ENCODE peak calls at places on chromosomes 4 and X, in four cellular contexts. One of them, this sample, is unnamed.
A peak's percentile ranks its signal among the peaks of the same experiment; 100 is the strongest.

GRCh38 chr4:73727685-73728084 is 12.7 kb upstream of the CXCL8 start:
- DNase-seq in BE2C: no peak
- DNase-seq in Panc1: no peak
- DNase-seq in testis: no peak
- DNase-seq in this sample: no peak

GRCh38 chr4:89336818-89337395 is 29.3 kb upstream of the GPRIN3 start:
- DNase-seq in BE2C: no peak
- DNase-seq in Panc1: no peak
- DNase-seq in testis: no peak
- DNase-seq in this sample: no peak

GRCh38 chrX:18961686-18962085 is 22.2 kb downstream of the PHKA2 start:
- DNase-seq in BE2C: no peak
- DNase-seq in Panc1: no peak
- DNase-seq in testis: no peak
- DNase-seq in this sample: no peak

GRCh38 chrX:10900585-10901289 is 210.4 kb upstream of the HCCS start:
- DNase-seq in BE2C: no peak
- DNase-seq in Panc1: no peak
- DNase-seq in testis: no peak
- DNase-seq in this sample: no peak

GRCh38 chr4:12689457-12689856 is 794.7 kb downstream of the RAB28 start:
- DNase-seq in BE2C: no peak
- DNase-seq in Panc1: no peak
- DNase-seq in testis: no peak
- DNase-seq in this sample: no peak

GRCh38 chr4:8129785-8130184 is 28.8 kb downstream of the ABLIM2 start:
- DNase-seq in BE2C: no peak
- DNase-seq in Panc1: no peak
- DNase-seq in testis: no peak
- DNase-seq in this sample: no peak

GRCh38 chr4:180828455-180829018 is 1414.7 kb upstream of the TENM3 start:
- DNase-seq in BE2C: peak; percentile 65
- DNase-seq in Panc1: peak; percentile 35
- DNase-seq in testis: peak; percentile 65
- DNase-seq in this sample: peak; percentile 84

GRCh38 chr4:154467886-154468285 is 23.7 kb downstream of the DCHS2 start:
- DNase-seq in BE2C: no peak
- DNase-seq in Panc1: no peak
- DNase-seq in testis: no peak
- DNase-seq in this sample: no peak

GRCh38 chr4:26346203-26346620 is 25.4 kb downstream of the RBPJ start:
- DNase-seq in BE2C: peak; percentile 81
- DNase-seq in Panc1: no peak
- DNase-seq in testis: no peak
- DNase-seq in this sample: no peak

GRCh38 chr4:165716472-165716871 is 156.6 kb upstream of the TLL1 start:
- DNase-seq in BE2C: no peak
- DNase-seq in Panc1: no peak
- DNase-seq in testis: no peak
- DNase-seq in this sample: no peak

GRCh38 chr4:142703694-142704309 is 142.3 kb downstream of the INPP4B start:
- DNase-seq in BE2C: no peak
- DNase-seq in Panc1: no peak
- DNase-seq in testis: no peak
- DNase-seq in this sample: no peak

GRCh38 chr4:99467908-99468307 is 32.8 kb upstream of the ADH7 start:
- DNase-seq in BE2C: no peak
- DNase-seq in Panc1: no peak
- DNase-seq in testis: no peak
- DNase-seq in this sample: no peak

GRCh38 chrX:24987731-24988130 is 28.0 kb downstream of the ARX start:
- DNase-seq in BE2C: no peak
- DNase-seq in Panc1: no peak
- DNase-seq in testis: no peak
- DNase-seq in this sample: no peak

GRCh38 chr4:55001538-55001937 is 123.9 kb downstream of the KDR start:
- DNase-seq in BE2C: no peak
- DNase-seq in Panc1: no peak
- DNase-seq in testis: no peak
- DNase-seq in this sample: no peak

GRCh38 chr4:7792616-7793015 is 147.0 kb downstream of the AFAP1 start:
- DNase-seq in BE2C: no peak
- DNase-seq in Panc1: no peak
- DNase-seq in testis: no peak
- DNase-seq in this sample: no peak

GRCh38 chrX:136967965-136968364 is 65.8 kb downstream of the GPR101 start:
- DNase-seq in BE2C: no peak
- DNase-seq in Panc1: no peak
- DNase-seq in testis: no peak
- DNase-seq in this sample: no peak

DNA sequence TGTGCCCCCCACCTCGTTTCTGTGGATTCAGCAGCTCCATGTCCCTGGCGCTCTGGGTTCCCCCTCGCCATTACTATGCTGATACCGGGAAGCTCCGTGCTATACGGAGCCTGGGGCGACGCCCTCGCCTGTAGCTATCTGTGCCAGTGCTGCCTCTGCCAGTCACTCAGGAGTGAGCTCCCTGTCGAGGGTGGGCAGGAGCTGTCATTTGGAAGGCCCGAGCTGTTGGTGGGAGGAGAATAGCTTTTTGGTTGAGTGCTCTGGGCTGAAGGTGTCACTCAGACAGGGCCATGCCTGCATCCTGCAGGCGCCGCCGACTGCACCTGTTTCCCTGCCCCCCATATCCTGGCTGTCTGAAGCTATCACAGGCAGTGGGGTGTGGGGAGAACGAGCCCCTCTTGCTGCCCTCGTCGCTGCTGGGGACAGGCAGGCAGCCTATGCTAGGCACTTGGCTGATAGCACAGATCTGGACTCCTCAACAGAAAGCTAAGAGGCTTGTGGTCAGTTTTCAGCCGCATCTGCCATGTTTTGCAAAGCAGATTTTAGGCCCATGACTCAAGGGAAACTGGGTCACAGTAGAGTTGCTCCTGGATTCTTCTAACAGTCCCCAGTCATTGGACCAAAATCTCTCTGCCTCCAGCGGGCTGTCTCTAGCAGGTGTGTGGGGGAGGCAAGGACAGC is 31.8 kb downstream of the CPLX1 start:
- DNase-seq in BE2C: no peak
- DNase-seq in Panc1: no peak
- DNase-seq in testis: no peak
- DNase-seq in this sample: no peak
- H3K27me3 ChIP-seq in BE2C: no peaks in the 10 kb centered on the region
- H3K27me3 ChIP-seq in Panc1: no peaks in the 10 kb centered on the region
- H3K27me3 ChIP-seq in testis: no peaks in the 10 kb centered on the region
- H3K27me3 ChIP-seq in this sample: peaks cover 17% of the 10 kb centered on the region

GRCh38 chr4:109435635-109436034 is 2.0 kb downstream of the SEC24B start:
- DNase-seq in BE2C: no peak
- DNase-seq in Panc1: no peak
- DNase-seq in testis: no peak
- DNase-seq in this sample: no peak
- H3K4me3 ChIP-seq in BE2C: peak overlapping the region; percentile 89
- H3K4me3 ChIP-seq in Panc1: peak overlapping the region; percentile 9
- H3K4me3 ChIP-seq in testis: no peak overlapping the region
- H3K4me3 ChIP-seq in this sample: peak overlapping the region; percentile 57

GRCh38 chr4:3479358-3480101 is 16.4 kb downstream of the DOK7 start:
- DNase-seq in BE2C: no peak
- DNase-seq in Panc1: no peak
- DNase-seq in testis: no peak
- DNase-seq in this sample: no peak
- H3K27me3 ChIP-seq in BE2C: peaks cover 13% of the 10 kb centered on the region
- H3K27me3 ChIP-seq in Panc1: no peaks in the 10 kb centered on the region
- H3K27me3 ChIP-seq in testis: no peaks in the 10 kb centered on the region
- H3K27me3 ChIP-seq in this sample: peaks cover 29% of the 10 kb centered on the region

DNA sequence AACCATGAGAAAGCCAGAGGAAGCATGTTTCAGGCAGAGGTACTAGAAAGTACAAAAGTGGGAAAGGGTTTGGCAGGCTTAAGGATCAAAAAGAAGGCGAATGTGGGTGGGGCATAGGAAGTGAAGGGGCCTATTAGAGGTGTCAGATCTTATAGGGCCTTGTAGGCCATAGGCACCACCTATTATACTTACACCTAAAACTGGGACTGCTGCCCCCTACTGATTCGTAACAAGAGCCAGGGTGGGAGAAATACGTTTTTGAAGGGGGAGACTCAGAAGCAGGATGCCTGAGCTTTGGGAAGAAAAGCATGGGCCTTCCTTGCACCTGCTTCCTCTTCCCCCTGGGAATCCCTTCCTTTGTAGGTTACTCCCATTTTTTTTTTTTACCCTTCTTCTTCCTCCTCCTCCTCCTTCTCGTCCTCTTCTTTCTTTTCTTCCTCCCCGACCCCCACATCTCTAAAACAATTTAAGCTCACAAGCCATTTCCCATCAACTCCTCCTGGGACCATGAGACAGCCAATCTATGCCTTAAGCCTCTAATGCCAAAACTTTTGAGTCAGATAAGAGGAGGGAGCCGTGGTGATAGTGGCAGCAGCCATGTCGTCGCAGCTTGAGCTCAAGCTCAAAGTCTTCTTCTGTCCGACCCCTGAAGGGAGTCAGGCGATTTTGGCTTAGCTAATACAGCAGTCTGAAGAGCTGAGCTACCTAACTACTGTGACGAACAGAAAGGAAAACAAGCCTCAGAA is 40.8 kb upstream of the GPC3 start:
- DNase-seq in BE2C: no peak
- DNase-seq in Panc1: no peak
- DNase-seq in testis: no peak
- DNase-seq in this sample: peak; percentile 71
- H3K4me3 ChIP-seq in BE2C: no peak overlapping the region
- H3K4me3 ChIP-seq in Panc1: peak overlapping the region; percentile 46
- H3K4me3 ChIP-seq in testis: no peak overlapping the region
- H3K4me3 ChIP-seq in this sample: no peak overlapping the region

GRCh38 chrX:153777261-153778090 is 3.4 kb upstream of the SRPK3 start:
- DNase-seq in BE2C: peak; percentile 2
- DNase-seq in Panc1: no peak
- DNase-seq in testis: no peak
- DNase-seq in this sample: no peak
- H3K27me3 ChIP-seq in BE2C: no peaks in the 10 kb centered on the region
- H3K27me3 ChIP-seq in Panc1: no peaks in the 10 kb centered on the region
- H3K27me3 ChIP-seq in testis: no peaks in the 10 kb centered on the region
- H3K27me3 ChIP-seq in this sample: no peaks in the 10 kb centered on the region

GRCh38 chr4:18444286-18444685 is 422.7 kb upstream of the LCORL start:
- DNase-seq in BE2C: no peak
- DNase-seq in Panc1: no peak
- DNase-seq in testis: no peak
- DNase-seq in this sample: no peak
- H3K4me3 ChIP-seq in BE2C: no peak overlapping the region
- H3K4me3 ChIP-seq in Panc1: no peak overlapping the region
- H3K4me3 ChIP-seq in testis: no peak overlapping the region
- H3K4me3 ChIP-seq in this sample: no peak overlapping the region

This sample was measured in HAP-1.